ENCODE peak calls at places on chromosomes 4 and X, in four cellular contexts. W, I, J and S are unnamed samples.

GRCh38 chr4:76744253-76744921 is 153.6 kb downstream of the SOWAHB start:
- DNase-seq in W (no peak), I (no peak), J (no peak), S (no peak)

GRCh38 chrX:147962476-147962875 is 18.7 kb upstream of the FMR1NB start:
- DNase-seq in W (no peak), I (no peak), J (peak; percentile 13), S (no peak)

GRCh38 chrX:33339219-33339618 is 127.9 kb upstream of the DMD start:
- DNase-seq in W (no peak), I (no peak), J (no peak), S (no peak)

GRCh38 chr4:176236909-176237308 is 32.1 kb downstream of the ASB5 start:
- DNase-seq in W (peak; percentile 36), I (no peak), J (no peak), S (peak; percentile 5)

GRCh38 chr4:40238700-40239548 is 42.1 kb downstream of the RHOH start:
- DNase-seq in W (no peak), I (no peak), J (no peak), S (peak; percentile 85)

GRCh38 chr4:71689822-71690221 is 94.1 kb downstream of the GC start:
- DNase-seq in W (no peak), I (no peak), J (no peak), S (no peak)

GRCh38 chr4:134544303-134544761 is 342.7 kb upstream of the PABPC4L start:
- DNase-seq in W (no peak), I (no peak), J (no peak), S (no peak)

GRCh38 chr4:121053601-121054143 is 18.7 kb downstream of the NDNF start:
- DNase-seq in W (peak; percentile 47), I (no peak), J (no peak), S (no peak)

GRCh38 chr4:97720869-97721432 is 422.3 kb downstream of the STPG2 start:
- DNase-seq in W (peak; percentile 15), I (peak; percentile 45), J (no peak), S (no peak)

GRCh38 chr4:109411964-109412363 is 21.7 kb upstream of the SEC24B start:
- DNase-seq in W (no peak), I (no peak), J (no peak), S (no peak)

GRCh38 chr4:125191252-125191651 is 123.5 kb upstream of the FAT4 start:
- DNase-seq in W (no peak), I (no peak), J (no peak), S (no peak)

GRCh38 chrX:30689116-30689515 is 35.9 kb downstream of the GK start:
- DNase-seq in W (no peak), I (no peak), J (no peak), S (no peak)

GRCh38 chrX:25034889-25035288 is 19.1 kb upstream of the ARX start:
- DNase-seq in W (no peak), I (no peak), J (no peak), S (no peak)

GRCh38 chr4:71992571-71992970 is 39.2 kb upstream of the NPFFR2 start:
- DNase-seq in W (peak; percentile 14), I (no peak), J (no peak), S (no peak)

GRCh38 chr4:108168672-108169562 is at the start of gene LEF1:
- DNase-seq in W (peak; percentile 90), I (no peak), J (peak; percentile 45), S (peak; percentile 85)

GRCh38 chr4:153471691-153472080 is 5.5 kb downstream of the TMEM131L start:
- DNase-seq in W (no peak), I (no peak), J (no peak), S (peak; percentile 68)